ENCODE peak calls at places on chromosome 15, in four cellular contexts. One of them, this sample, is unnamed.

GRCh38 chr15:78072080-78072892 is 5.2 kb downstream of the TBC1D2B start:
- DNase-seq in BJ: peak
- DNase-seq in left lung: no peak
- DNase-seq in CD8-positive, alpha-beta T cell: no peak
- DNase-seq in this sample: peak

GRCh38 chr15:53576841-53577240 is 182.6 kb downstream of the WDR72 start:
- DNase-seq in BJ: no peak
- DNase-seq in left lung: no peak
- DNase-seq in CD8-positive, alpha-beta T cell: no peak
- DNase-seq in this sample: no peak

GRCh38 chr15:65528461-65529060 is 1.7 kb upstream of the HACD3 start:
- DNase-seq in BJ: no peak
- DNase-seq in left lung: no peak
- DNase-seq in CD8-positive, alpha-beta T cell: no peak
- DNase-seq in this sample: no peak

GRCh38 chr15:88300861-88301260 is 44.3 kb upstream of the NTRK3 start:
- DNase-seq in BJ: no peak
- DNase-seq in left lung: no peak
- DNase-seq in CD8-positive, alpha-beta T cell: no peak
- DNase-seq in this sample: no peak

GRCh38 chr15:51735611-51736010 is 1.8 kb downstream of the LYSMD2 start:
- DNase-seq in BJ: no peak
- DNase-seq in left lung: no peak
- DNase-seq in CD8-positive, alpha-beta T cell: peak
- DNase-seq in this sample: no peak

GRCh38 chr15:43800286-43801136 is at the start of gene HYPK:
- DNase-seq in BJ: peak
- DNase-seq in left lung: peak
- DNase-seq in CD8-positive, alpha-beta T cell: peak
- DNase-seq in this sample: peak

GRCh38 chr15:30985081-30985531 is 6.3 kb downstream of the MTMR10 start:
- DNase-seq in BJ: no peak
- DNase-seq in left lung: no peak
- DNase-seq in CD8-positive, alpha-beta T cell: no peak
- DNase-seq in this sample: no peak

GRCh38 chr15:39556461-39556860 is 24.4 kb upstream of the THBS1 start:
- DNase-seq in BJ: no peak
- DNase-seq in left lung: no peak
- DNase-seq in CD8-positive, alpha-beta T cell: no peak
- DNase-seq in this sample: no peak

GRCh38 chr15:49696441-49696840 is 75.6 kb downstream of the DTWD1 start:
- DNase-seq in BJ: no peak
- DNase-seq in left lung: no peak
- DNase-seq in CD8-positive, alpha-beta T cell: no peak
- DNase-seq in this sample: no peak

GRCh38 chr15:88250826-88251225 is 5.7 kb downstream of the NTRK3 start:
- DNase-seq in BJ: no peak
- DNase-seq in left lung: no peak
- DNase-seq in CD8-positive, alpha-beta T cell: no peak
- DNase-seq in this sample: no peak

GRCh38 chr15:28109626-28110415 is 10.7 kb upstream of the OCA2 start:
- DNase-seq in BJ: no peak
- DNase-seq in left lung: no peak
- DNase-seq in CD8-positive, alpha-beta T cell: no peak
- DNase-seq in this sample: no peak

GRCh38 chr15:39110336-39110735 is 470.5 kb upstream of the THBS1 start:
- DNase-seq in BJ: no peak
- DNase-seq in left lung: no peak
- DNase-seq in CD8-positive, alpha-beta T cell: no peak
- DNase-seq in this sample: no peak

GRCh38 chr15:63043391-63044076 is 987 bp downstream of the TPM1 start:
- DNase-seq in BJ: no peak
- DNase-seq in left lung: peak
- DNase-seq in CD8-positive, alpha-beta T cell: no peak
- DNase-seq in this sample: no peak

GRCh38 chr15:80996247-80996646 is 4.5 kb upstream of the TLNRD1 start:
- DNase-seq in BJ: no peak
- DNase-seq in left lung: no peak
- DNase-seq in CD8-positive, alpha-beta T cell: no peak
- DNase-seq in this sample: no peak

GRCh38 chr15:35458176-35458856 is 87.6 kb downstream of the DPH6 start:
- DNase-seq in BJ: no peak
- DNase-seq in left lung: no peak
- DNase-seq in CD8-positive, alpha-beta T cell: no peak
- DNase-seq in this sample: no peak

GRCh38 chr15:55499158-55499557 is 8.9 kb downstream of the DNAAF4 start:
- DNase-seq in BJ: no peak
- DNase-seq in left lung: no peak
- DNase-seq in CD8-positive, alpha-beta T cell: no peak
- DNase-seq in this sample: no peak

GRCh38 chr15:58453931-58454793 is 22.4 kb downstream of the LIPC start:
- DNase-seq in BJ: no peak
- DNase-seq in left lung: no peak
- DNase-seq in CD8-positive, alpha-beta T cell: no peak
- DNase-seq in this sample: no peak

GRCh38 chr15:67072951-67073350 is 7.5 kb downstream of the SMAD3 start:
- DNase-seq in BJ: no peak
- DNase-seq in left lung: no peak
- DNase-seq in CD8-positive, alpha-beta T cell: no peak
- DNase-seq in this sample: no peak

GRCh38 chr15:99452728-99453643 is 112.8 kb upstream of the MEF2A start:
- DNase-seq in BJ: no peak
- DNase-seq in left lung: peak
- DNase-seq in CD8-positive, alpha-beta T cell: peak
- DNase-seq in this sample: no peak

GRCh38 chr15:48411971-48412591 is 80.9 kb downstream of the DUT start:
- DNase-seq in BJ: peak
- DNase-seq in left lung: no peak
- DNase-seq in CD8-positive, alpha-beta T cell: no peak
- DNase-seq in this sample: no peak

GRCh38 chr15:92821491-92822116 is 78.5 kb upstream of the CHD2 start:
- DNase-seq in BJ: no peak
- DNase-seq in left lung: no peak
- DNase-seq in CD8-positive, alpha-beta T cell: no peak
- DNase-seq in this sample: no peak

GRCh38 chr15:72271895-72272212 is 500 bp downstream of the PARP6 start:
- DNase-seq in BJ: no peak
- DNase-seq in left lung: no peak
- DNase-seq in CD8-positive, alpha-beta T cell: no peak
- DNase-seq in this sample: no peak

GRCh38 chr15:74768099-74768770 is 13.6 kb upstream of the CSK start:
- DNase-seq in BJ: no peak
- DNase-seq in left lung: peak
- DNase-seq in CD8-positive, alpha-beta T cell: no peak
- DNase-seq in this sample: no peak

GRCh38 chr15:25944386-25944785 is 81.3 kb upstream of the ATP10A start:
- DNase-seq in BJ: no peak
- DNase-seq in left lung: no peak
- DNase-seq in CD8-positive, alpha-beta T cell: no peak
- DNase-seq in this sample: no peak

GRCh38 chr15:88932271-88932874 is 19.2 kb upstream of the MFGE8 start:
- DNase-seq in BJ: no peak
- DNase-seq in left lung: no peak
- DNase-seq in CD8-positive, alpha-beta T cell: no peak
- DNase-seq in this sample: no peak

GRCh38 chr15:25882466-25882865 is 19.3 kb upstream of the ATP10A start:
- DNase-seq in BJ: no peak
- DNase-seq in left lung: no peak
- DNase-seq in CD8-positive, alpha-beta T cell: no peak
- DNase-seq in this sample: no peak

GRCh38 chr15:89088605-89089315 is 504 bp downstream of the ABHD2 start:
- DNase-seq in BJ: no peak
- DNase-seq in left lung: peak
- DNase-seq in CD8-positive, alpha-beta T cell: peak
- DNase-seq in this sample: no peak

GRCh38 chr15:68412218-68412617 is 19.7 kb downstream of the ITGA11 start:
- DNase-seq in BJ: no peak
- DNase-seq in left lung: no peak
- DNase-seq in CD8-positive, alpha-beta T cell: no peak
- DNase-seq in this sample: no peak

GRCh38 chr15:60324706-60325438 is 72.9 kb downstream of the ANXA2 start:
- DNase-seq in BJ: no peak
- DNase-seq in left lung: no peak
- DNase-seq in CD8-positive, alpha-beta T cell: no peak
- DNase-seq in this sample: no peak

GRCh38 chr15:68730491-68731317 is 90.0 kb downstream of the ANP32A start:
- DNase-seq in BJ: no peak
- DNase-seq in left lung: no peak
- DNase-seq in CD8-positive, alpha-beta T cell: no peak
- DNase-seq in this sample: peak

GRCh38 chr15:34334676-34335075 is 2.9 kb downstream of the SLC12A6 start:
- DNase-seq in BJ: no peak
- DNase-seq in left lung: no peak
- DNase-seq in CD8-positive, alpha-beta T cell: no peak
- DNase-seq in this sample: no peak

GRCh38 chr15:91559066-91559465 is 294.4 kb upstream of the SLCO3A1 start:
- DNase-seq in BJ: no peak
- DNase-seq in left lung: no peak
- DNase-seq in CD8-positive, alpha-beta T cell: no peak
- DNase-seq in this sample: no peak

GRCh38 chr15:90451215-90451850 is 63.3 kb downstream of the IQGAP1 start:
- DNase-seq in BJ: peak
- DNase-seq in left lung: no peak
- DNase-seq in CD8-positive, alpha-beta T cell: no peak
- DNase-seq in this sample: peak

GRCh38 chr15:100762913-100763627 is 116.6 kb upstream of the ALDH1A3 start:
- DNase-seq in BJ: no peak
- DNase-seq in left lung: no peak
- DNase-seq in CD8-positive, alpha-beta T cell: no peak
- DNase-seq in this sample: no peak

GRCh38 chr15:65194826-65195541 is 9.8 kb upstream of the CLPX start:
- DNase-seq in BJ: no peak
- DNase-seq in left lung: no peak
- DNase-seq in CD8-positive, alpha-beta T cell: no peak
- DNase-seq in this sample: no peak

GRCh38 chr15:90774731-90775521 is 57.8 kb downstream of the BLM start:
- DNase-seq in BJ: peak
- DNase-seq in left lung: no peak
- DNase-seq in CD8-positive, alpha-beta T cell: no peak
- DNase-seq in this sample: peak

GRCh38 chr15:33908396-33908795 is 59.9 kb upstream of the CHRM5 start:
- DNase-seq in BJ: no peak
- DNase-seq in left lung: no peak
- DNase-seq in CD8-positive, alpha-beta T cell: no peak
- DNase-seq in this sample: no peak

GRCh38 chr15:73389539-73389938 is 20.8 kb upstream of the HCN4 start:
- DNase-seq in BJ: no peak
- DNase-seq in left lung: no peak
- DNase-seq in CD8-positive, alpha-beta T cell: no peak
- DNase-seq in this sample: no peak

GRCh38 chr15:85867250-85867649 is 72.5 kb upstream of the KLHL25 start:
- DNase-seq in BJ: no peak
- DNase-seq in left lung: no peak
- DNase-seq in CD8-positive, alpha-beta T cell: no peak
- DNase-seq in this sample: no peak

GRCh38 chr15:85870216-85871014 is 75.7 kb upstream of the KLHL25 start:
- DNase-seq in BJ: no peak
- DNase-seq in left lung: no peak
- DNase-seq in CD8-positive, alpha-beta T cell: no peak
- DNase-seq in this sample: no peak

GRCh38 chr15:85860394-85861161 is 65.9 kb upstream of the KLHL25 start:
- DNase-seq in BJ: no peak
- DNase-seq in left lung: no peak
- DNase-seq in CD8-positive, alpha-beta T cell: no peak
- DNase-seq in this sample: no peak

GRCh38 chr15:85869124-85869523 is 74.4 kb upstream of the KLHL25 start:
- DNase-seq in BJ: no peak
- DNase-seq in left lung: no peak
- DNase-seq in CD8-positive, alpha-beta T cell: no peak
- DNase-seq in this sample: no peak

GRCh38 chr15:85865070-85865684 is 70.5 kb upstream of the KLHL25 start:
- DNase-seq in BJ: no peak
- DNase-seq in left lung: no peak
- DNase-seq in CD8-positive, alpha-beta T cell: no peak
- DNase-seq in this sample: peak
- TF ChIP-seq CTCF in BJ: peak
- TF ChIP-seq CTCF in left lung: peak
- TF ChIP-seq CTCF in CD8-positive, alpha-beta T cell: no peak
- TF ChIP-seq CTCF in this sample: peak

GRCh38 chr15:57323806-57324589 is 52.3 kb upstream of the CGNL1 start:
- DNase-seq in BJ: peak
- DNase-seq in left lung: peak
- DNase-seq in CD8-positive, alpha-beta T cell: no peak
- DNase-seq in this sample: peak

GRCh38 chr15:57324590-57324890 is 51.8 kb upstream of the CGNL1 start:
- DNase-seq in BJ: no peak
- DNase-seq in left lung: no peak
- DNase-seq in CD8-positive, alpha-beta T cell: no peak
- DNase-seq in this sample: no peak

GRCh38 chr15:57322602-57323250 is 53.6 kb upstream of the CGNL1 start:
- DNase-seq in BJ: no peak
- DNase-seq in left lung: no peak
- DNase-seq in CD8-positive, alpha-beta T cell: no peak
- DNase-seq in this sample: no peak

GRCh38 chr15:57321973-57322601 is 54.2 kb upstream of the CGNL1 start:
- DNase-seq in BJ: no peak
- DNase-seq in left lung: no peak
- DNase-seq in CD8-positive, alpha-beta T cell: no peak
- DNase-seq in this sample: no peak

GRCh38 chr15:57323299-57323805 is 53.0 kb upstream of the CGNL1 start:
- DNase-seq in BJ: no peak
- DNase-seq in left lung: peak
- DNase-seq in CD8-positive, alpha-beta T cell: no peak
- DNase-seq in this sample: no peak
- H3K4me3 ChIP-seq in BJ: no peak
- H3K4me3 ChIP-seq in left lung: no peak
- H3K4me3 ChIP-seq in CD8-positive, alpha-beta T cell: no peak
- H3K4me3 ChIP-seq in this sample: peak

DNA sequence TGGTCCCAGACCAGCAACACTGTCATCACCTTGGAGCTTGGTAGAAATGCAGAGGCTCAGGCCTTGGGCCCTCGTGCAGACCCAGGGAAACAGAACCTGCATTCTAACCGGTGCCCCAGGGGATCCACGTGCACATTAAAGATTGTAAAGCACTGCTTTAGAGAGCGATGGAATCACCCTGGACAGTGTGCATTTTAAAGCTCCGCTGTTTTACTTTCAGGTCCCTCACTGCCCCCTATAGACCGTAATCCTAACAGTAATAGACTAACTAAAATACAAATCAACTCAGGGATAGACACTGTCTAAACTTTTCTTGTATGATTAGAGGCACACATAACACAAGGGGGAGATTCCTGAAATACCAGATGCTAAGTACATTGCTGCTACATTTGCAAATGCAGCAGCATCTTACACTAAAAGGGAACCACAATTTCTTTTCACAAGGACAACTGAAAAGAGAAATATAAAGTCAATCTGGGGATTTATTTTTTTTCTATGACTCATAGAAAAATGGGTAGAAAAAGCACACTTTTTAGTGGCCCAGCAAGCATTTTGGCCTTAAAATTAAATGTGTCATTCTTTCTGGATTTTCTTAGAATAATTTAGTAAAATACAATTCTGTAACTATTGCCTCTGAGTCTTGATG is 10.5 kb upstream of the SH3GL3 start:
- DNase-seq in BJ: no peak
- DNase-seq in left lung: no peak
- DNase-seq in CD8-positive, alpha-beta T cell: no peak
- DNase-seq in this sample: no peak
- TF ChIP-seq CTCF in BJ: peak
- TF ChIP-seq CTCF in left lung: peak
- TF ChIP-seq CTCF in CD8-positive, alpha-beta T cell: no peak
- TF ChIP-seq CTCF in this sample: peak

GRCh38 chr15:40595773-40596172 is 1.7 kb downstream of the KNL1 start:
- DNase-seq in BJ: no peak
- DNase-seq in left lung: no peak
- DNase-seq in CD8-positive, alpha-beta T cell: no peak
- DNase-seq in this sample: no peak
- H3K4me3 ChIP-seq in BJ: no peak
- H3K4me3 ChIP-seq in left lung: no peak
- H3K4me3 ChIP-seq in CD8-positive, alpha-beta T cell: no peak
- H3K4me3 ChIP-seq in this sample: peak